ENCODE peak calls at places on chromosome 12, in six cellular contexts. One of them, this sample, is unnamed.

GRCh38 chr12:46472893-46473633 is 100.5 kb upstream of the SLC38A2 start:
- DNase-seq in uterus: no peak
- DNase-seq in NB4: no peak
- DNase-seq in transverse colon: no peak
- DNase-seq in testis: no peak
- DNase-seq in lower leg skin: no peak
- DNase-seq in this sample: no peak

GRCh38 chr12:118398878-118399277 is 22.5 kb downstream of the SUDS3 start:
- DNase-seq in uterus: no peak
- DNase-seq in NB4: peak; percentile 94
- DNase-seq in transverse colon: no peak
- DNase-seq in testis: no peak
- DNase-seq in lower leg skin: no peak
- DNase-seq in this sample: no peak

GRCh38 chr12:17079251-17079909 is 473.4 kb upstream of the LMO3 start:
- DNase-seq in uterus: no peak
- DNase-seq in NB4: no peak
- DNase-seq in transverse colon: no peak
- DNase-seq in testis: no peak
- DNase-seq in lower leg skin: no peak
- DNase-seq in this sample: no peak

GRCh38 chr12:54689984-54690383 is 41.8 kb upstream of the DCD start:
- DNase-seq in uterus: no peak
- DNase-seq in NB4: peak; percentile 17
- DNase-seq in transverse colon: no peak
- DNase-seq in testis: peak; percentile 30
- DNase-seq in lower leg skin: no peak
- DNase-seq in this sample: no peak

GRCh38 chr12:126588586-126589249 is 1523.5 kb downstream of the AACS start:
- DNase-seq in uterus: no peak
- DNase-seq in NB4: no peak
- DNase-seq in transverse colon: no peak
- DNase-seq in testis: no peak
- DNase-seq in lower leg skin: no peak
- DNase-seq in this sample: no peak

GRCh38 chr12:68529466-68529865 is 81.2 kb upstream of the RAP1B start:
- DNase-seq in uterus: no peak
- DNase-seq in NB4: no peak
- DNase-seq in transverse colon: no peak
- DNase-seq in testis: no peak
- DNase-seq in lower leg skin: no peak
- DNase-seq in this sample: no peak

GRCh38 chr12:48899651-48900050 is 25.6 kb downstream of the FKBP11 start:
- DNase-seq in uterus: no peak
- DNase-seq in NB4: no peak
- DNase-seq in transverse colon: no peak
- DNase-seq in testis: no peak
- DNase-seq in lower leg skin: no peak
- DNase-seq in this sample: no peak

GRCh38 chr12:27620121-27620520 is 76.1 kb upstream of the REP15 start:
- DNase-seq in uterus: no peak
- DNase-seq in NB4: no peak
- DNase-seq in transverse colon: no peak
- DNase-seq in testis: no peak
- DNase-seq in lower leg skin: no peak
- DNase-seq in this sample: no peak

GRCh38 chr12:27177716-27178115 is 66.4 kb upstream of the STK38L start:
- DNase-seq in uterus: no peak
- DNase-seq in NB4: peak; percentile 58
- DNase-seq in transverse colon: no peak
- DNase-seq in testis: no peak
- DNase-seq in lower leg skin: no peak
- DNase-seq in this sample: no peak

GRCh38 chr12:19482036-19482435 is 42.7 kb downstream of the AEBP2 start:
- DNase-seq in uterus: no peak
- DNase-seq in NB4: no peak
- DNase-seq in transverse colon: no peak
- DNase-seq in testis: no peak
- DNase-seq in lower leg skin: no peak
- DNase-seq in this sample: no peak

GRCh38 chr12:114735680-114736374 is 51.9 kb upstream of the TBX3 start:
- DNase-seq in uterus: no peak
- DNase-seq in NB4: no peak
- DNase-seq in transverse colon: no peak
- DNase-seq in testis: no peak
- DNase-seq in lower leg skin: no peak
- DNase-seq in this sample: no peak

GRCh38 chr12:8697120-8697475 is 693 bp upstream of the RIMKLB start:
- DNase-seq in uterus: no peak
- DNase-seq in NB4: no peak
- DNase-seq in transverse colon: no peak
- DNase-seq in testis: peak; percentile 56
- DNase-seq in lower leg skin: no peak
- DNase-seq in this sample: peak; percentile 35

GRCh38 chr12:78864483-78865296 is at the start of gene SYT1:
- DNase-seq in uterus: peak; percentile 76
- DNase-seq in NB4: no peak
- DNase-seq in transverse colon: peak; percentile 25
- DNase-seq in testis: peak; percentile 64
- DNase-seq in lower leg skin: no peak
- DNase-seq in this sample: no peak

GRCh38 chr12:82740129-82741000 is 53.7 kb downstream of the TMTC2 start:
- DNase-seq in uterus: no peak
- DNase-seq in NB4: peak; percentile 53
- DNase-seq in transverse colon: no peak
- DNase-seq in testis: no peak
- DNase-seq in lower leg skin: no peak
- DNase-seq in this sample: no peak

GRCh38 chr12:105092336-105092735 is 8.1 kb upstream of the ALDH1L2 start:
- DNase-seq in uterus: no peak
- DNase-seq in NB4: no peak
- DNase-seq in transverse colon: peak; percentile 16
- DNase-seq in testis: no peak
- DNase-seq in lower leg skin: no peak
- DNase-seq in this sample: peak; percentile 27

GRCh38 chr12:4648099-4648498 is 752 bp downstream of the AKAP3 start:
- DNase-seq in uterus: no peak
- DNase-seq in NB4: peak; percentile 47
- DNase-seq in transverse colon: no peak
- DNase-seq in testis: no peak
- DNase-seq in lower leg skin: no peak
- DNase-seq in this sample: no peak

GRCh38 chr12:4649358-4649661 is 396 bp downstream of the NDUFA9 start:
- DNase-seq in uterus: no peak
- DNase-seq in NB4: no peak
- DNase-seq in transverse colon: no peak
- DNase-seq in testis: no peak
- DNase-seq in lower leg skin: no peak
- DNase-seq in this sample: no peak

GRCh38 chr12:4653257-4653656 is 4.3 kb downstream of the NDUFA9 start:
- DNase-seq in uterus: no peak
- DNase-seq in NB4: no peak
- DNase-seq in transverse colon: no peak
- DNase-seq in testis: no peak
- DNase-seq in lower leg skin: no peak
- DNase-seq in this sample: no peak

GRCh38 chr12:4645023-4645422 is 3.8 kb downstream of the AKAP3 start:
- DNase-seq in uterus: no peak
- DNase-seq in NB4: no peak
- DNase-seq in transverse colon: no peak
- DNase-seq in testis: no peak
- DNase-seq in lower leg skin: no peak
- DNase-seq in this sample: no peak

GRCh38 chr12:4648499-4649357 is at the start of the genes AKAP3 and NDUFA9:
- DNase-seq in uterus: peak; percentile 80
- DNase-seq in NB4: peak; percentile 85
- DNase-seq in transverse colon: peak; percentile 86
- DNase-seq in testis: peak; percentile 93
- DNase-seq in lower leg skin: peak; percentile 78
- DNase-seq in this sample: peak; percentile 81
- TF ChIP-seq POLR2A in uterus: no peak
- TF ChIP-seq POLR2A in NB4: peak; percentile 80
- TF ChIP-seq POLR2A in transverse colon: peak; percentile 68
- TF ChIP-seq POLR2A in testis: no peak
- TF ChIP-seq POLR2A in lower leg skin: no peak
- TF ChIP-seq POLR2A in this sample: peak; percentile 64

GRCh38 chr12:188910-189621 is 24.9 kb downstream of the SLC6A12 start:
- DNase-seq in uterus: peak; percentile 52
- DNase-seq in NB4: peak; percentile 77
- DNase-seq in transverse colon: peak; percentile 59
- DNase-seq in testis: peak; percentile 64
- DNase-seq in lower leg skin: no peak
- DNase-seq in this sample: peak; percentile 67
- TF ChIP-seq POLR2A in uterus: no peak
- TF ChIP-seq POLR2A in NB4: no peak
- TF ChIP-seq POLR2A in transverse colon: no peak
- TF ChIP-seq POLR2A in testis: no peak
- TF ChIP-seq POLR2A in lower leg skin: no peak
- TF ChIP-seq POLR2A in this sample: no peak

GRCh38 chr12:75698052-75698451 is 186.6 kb upstream of the KRR1 start:
- DNase-seq in uterus: no peak
- DNase-seq in NB4: no peak
- DNase-seq in transverse colon: no peak
- DNase-seq in testis: no peak
- DNase-seq in lower leg skin: no peak
- DNase-seq in this sample: peak; percentile 25

GRCh38 chr12:75701859-75702258 is 190.4 kb upstream of the KRR1 start:
- DNase-seq in uterus: no peak
- DNase-seq in NB4: no peak
- DNase-seq in transverse colon: no peak
- DNase-seq in testis: no peak
- DNase-seq in lower leg skin: no peak
- DNase-seq in this sample: no peak

GRCh38 chr12:75702477-75703093 is 191.2 kb upstream of the KRR1 start:
- DNase-seq in uterus: no peak
- DNase-seq in NB4: no peak
- DNase-seq in transverse colon: no peak
- DNase-seq in testis: no peak
- DNase-seq in lower leg skin: no peak
- DNase-seq in this sample: no peak

GRCh38 chr12:75699251-75699650 is 187.8 kb upstream of the KRR1 start:
- DNase-seq in uterus: no peak
- DNase-seq in NB4: no peak
- DNase-seq in transverse colon: no peak
- DNase-seq in testis: no peak
- DNase-seq in lower leg skin: no peak
- DNase-seq in this sample: no peak

GRCh38 chr12:75699728-75700496 is 188.5 kb upstream of the KRR1 start:
- DNase-seq in uterus: no peak
- DNase-seq in NB4: no peak
- DNase-seq in transverse colon: no peak
- DNase-seq in testis: no peak
- DNase-seq in lower leg skin: no peak
- DNase-seq in this sample: no peak
- TF ChIP-seq POLR2A in uterus: no peak
- TF ChIP-seq POLR2A in NB4: no peak
- TF ChIP-seq POLR2A in transverse colon: no peak
- TF ChIP-seq POLR2A in testis: no peak
- TF ChIP-seq POLR2A in lower leg skin: no peak
- TF ChIP-seq POLR2A in this sample: no peak

DNA sequence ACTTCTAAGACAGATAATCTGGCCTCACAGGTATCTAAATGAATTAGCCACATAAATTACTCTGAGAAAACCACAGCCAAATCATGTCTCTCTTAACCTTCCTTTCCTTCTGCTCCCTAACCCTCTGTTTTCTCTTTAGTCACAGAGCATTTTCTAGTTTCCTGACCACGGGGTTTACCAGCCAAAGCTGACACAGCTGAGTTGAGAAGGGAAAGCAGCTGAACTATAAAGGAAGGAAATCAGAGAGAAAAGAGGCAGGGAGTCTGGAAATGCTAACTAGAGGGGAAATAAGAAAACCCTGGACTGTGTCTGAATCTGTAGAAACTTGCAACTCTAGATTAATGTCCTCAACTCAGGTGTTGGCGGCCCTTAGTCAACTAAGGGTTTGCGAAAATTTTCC is 24.4 kb downstream of the ANKS1B start:
- DNase-seq in uterus: no peak
- DNase-seq in NB4: no peak
- DNase-seq in transverse colon: no peak
- DNase-seq in testis: no peak
- DNase-seq in lower leg skin: no peak
- DNase-seq in this sample: no peak
- TF ChIP-seq POLR2A in uterus: no peak
- TF ChIP-seq POLR2A in NB4: no peak
- TF ChIP-seq POLR2A in transverse colon: no peak
- TF ChIP-seq POLR2A in testis: no peak
- TF ChIP-seq POLR2A in lower leg skin: no peak
- TF ChIP-seq POLR2A in this sample: no peak

GRCh38 chr12:67322580-67322979 is 53.4 kb downstream of the CAND1 start:
- DNase-seq in uterus: no peak
- DNase-seq in NB4: no peak
- DNase-seq in transverse colon: no peak
- DNase-seq in testis: no peak
- DNase-seq in lower leg skin: no peak
- DNase-seq in this sample: no peak
- TF ChIP-seq POLR2A in uterus: no peak
- TF ChIP-seq POLR2A in NB4: no peak
- TF ChIP-seq POLR2A in transverse colon: no peak
- TF ChIP-seq POLR2A in testis: no peak
- TF ChIP-seq POLR2A in lower leg skin: no peak
- TF ChIP-seq POLR2A in this sample: no peak

GRCh38 chr12:684416-684815 is 21.2 kb upstream of the NINJ2 start:
- DNase-seq in uterus: no peak
- DNase-seq in NB4: no peak
- DNase-seq in transverse colon: no peak
- DNase-seq in testis: no peak
- DNase-seq in lower leg skin: no peak
- DNase-seq in this sample: no peak

GRCh38 chr12:690466-690865 is 27.2 kb upstream of the NINJ2 start:
- DNase-seq in uterus: no peak
- DNase-seq in NB4: no peak
- DNase-seq in transverse colon: no peak
- DNase-seq in testis: no peak
- DNase-seq in lower leg skin: no peak
- DNase-seq in this sample: no peak

GRCh38 chr12:681857-682256 is 18.6 kb upstream of the NINJ2 start:
- DNase-seq in uterus: no peak
- DNase-seq in NB4: no peak
- DNase-seq in transverse colon: no peak
- DNase-seq in testis: no peak
- DNase-seq in lower leg skin: no peak
- DNase-seq in this sample: no peak

DNA sequence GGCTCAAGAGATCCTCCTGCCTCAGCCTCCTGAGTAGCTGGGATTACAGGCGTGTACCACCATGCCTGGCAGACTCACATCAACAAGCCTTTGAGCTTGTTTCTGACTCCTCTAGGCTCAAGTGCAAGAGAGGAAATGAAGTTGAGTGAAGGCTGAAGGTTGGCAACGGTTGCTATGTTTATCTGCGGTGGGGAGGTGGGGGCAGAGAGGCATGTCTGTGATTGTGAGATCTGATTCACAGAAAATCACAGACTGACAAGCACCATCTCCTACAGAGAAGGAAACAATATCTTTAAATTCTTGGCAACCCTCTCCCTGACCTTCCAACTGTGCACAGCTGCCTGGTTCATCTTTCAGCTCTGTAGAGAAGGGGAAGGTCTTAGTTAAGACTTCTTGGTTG is 22.1 kb upstream of the NINJ2 start:
- DNase-seq in uterus: no peak
- DNase-seq in NB4: peak; percentile 27
- DNase-seq in transverse colon: peak; percentile 47
- DNase-seq in testis: peak; percentile 45
- DNase-seq in lower leg skin: no peak
- DNase-seq in this sample: no peak
- TF ChIP-seq POLR2A in uterus: no peak
- TF ChIP-seq POLR2A in NB4: no peak
- TF ChIP-seq POLR2A in transverse colon: no peak
- TF ChIP-seq POLR2A in testis: no peak
- TF ChIP-seq POLR2A in lower leg skin: no peak
- TF ChIP-seq POLR2A in this sample: no peak

GRCh38 chr12:52191841-52192791 is at the start of gene KRT80:
- DNase-seq in uterus: peak; percentile 76
- DNase-seq in NB4: peak; percentile 20
- DNase-seq in transverse colon: peak; percentile 84
- DNase-seq in testis: peak; percentile 94
- DNase-seq in lower leg skin: peak; percentile 91
- DNase-seq in this sample: peak; percentile 97
- TF ChIP-seq POLR2A in uterus: no peak
- TF ChIP-seq POLR2A in NB4: no peak
- TF ChIP-seq POLR2A in transverse colon: no peak
- TF ChIP-seq POLR2A in testis: no peak
- TF ChIP-seq POLR2A in lower leg skin: no peak
- TF ChIP-seq POLR2A in this sample: peak; percentile 19